ENCODE peak calls at places on chromosomes 2 and 18, in ten cellular contexts. One of them, this sample, is unnamed.

GRCh38 chr2:119282966-119283511 is 59.4 kb downstream of the STEAP3 start:
- DNase-seq in adrenal gland: peak
- DNase-seq in PC-3: peak
- DNase-seq in RWPE2: no peak
- DNase-seq in MM.1S: no peak
- DNase-seq in endothelial cell of umbilical vein: no peak
- DNase-seq in HCT116: no peak
- DNase-seq in GM12865: no peak
- DNase-seq in MCF 10A: peak
- DNase-seq in astrocyte: no peak
- DNase-seq in this sample: no peak

GRCh38 chr18:11004294-11004693 is 145.1 kb downstream of the PIEZO2 start:
- DNase-seq in MM.1S: no peak
- DNase-seq in RWPE2: no peak
- DNase-seq in GM12865: peak
- DNase-seq in endothelial cell of umbilical vein: no peak
- DNase-seq in PC-3: no peak
- DNase-seq in adrenal gland: no peak
- DNase-seq in HCT116: no peak
- DNase-seq in astrocyte: no peak
- DNase-seq in MCF 10A: peak
- DNase-seq in this sample: peak

GRCh38 chr18:9902832-9903231 is 11.0 kb upstream of the VAPA start:
- DNase-seq in adrenal gland: no peak
- DNase-seq in HCT116: no peak
- DNase-seq in astrocyte: no peak
- DNase-seq in PC-3: no peak
- DNase-seq in RWPE2: no peak
- DNase-seq in GM12865: no peak
- DNase-seq in endothelial cell of umbilical vein: no peak
- DNase-seq in MM.1S: no peak
- DNase-seq in MCF 10A: no peak
- DNase-seq in this sample: no peak

GRCh38 chr2:174336403-174337336 is 1.9 kb downstream of the SP9 start:
- DNase-seq in MCF 10A: peak
- DNase-seq in adrenal gland: no peak
- DNase-seq in astrocyte: no peak
- DNase-seq in endothelial cell of umbilical vein: peak
- DNase-seq in GM12865: peak
- DNase-seq in RWPE2: no peak
- DNase-seq in HCT116: peak
- DNase-seq in MM.1S: peak
- DNase-seq in PC-3: no peak
- DNase-seq in this sample: no peak

GRCh38 chr2:138485019-138485418 is 16.6 kb upstream of the SPOPL start:
- DNase-seq in endothelial cell of umbilical vein: no peak
- DNase-seq in RWPE2: no peak
- DNase-seq in HCT116: no peak
- DNase-seq in astrocyte: no peak
- DNase-seq in GM12865: no peak
- DNase-seq in MM.1S: no peak
- DNase-seq in adrenal gland: no peak
- DNase-seq in PC-3: peak
- DNase-seq in MCF 10A: peak
- DNase-seq in this sample: no peak

GRCh38 chr2:23531280-23531679 is 146.3 kb downstream of the KLHL29 start:
- DNase-seq in HCT116: no peak
- DNase-seq in PC-3: no peak
- DNase-seq in GM12865: no peak
- DNase-seq in endothelial cell of umbilical vein: no peak
- DNase-seq in MCF 10A: no peak
- DNase-seq in astrocyte: no peak
- DNase-seq in MM.1S: no peak
- DNase-seq in RWPE2: no peak
- DNase-seq in adrenal gland: no peak
- DNase-seq in this sample: no peak

GRCh38 chr2:115297056-115297455 is 854.6 kb downstream of the DPP10 start:
- DNase-seq in astrocyte: no peak
- DNase-seq in HCT116: no peak
- DNase-seq in MCF 10A: no peak
- DNase-seq in adrenal gland: no peak
- DNase-seq in endothelial cell of umbilical vein: no peak
- DNase-seq in GM12865: no peak
- DNase-seq in RWPE2: no peak
- DNase-seq in PC-3: no peak
- DNase-seq in MM.1S: no peak
- DNase-seq in this sample: no peak

GRCh38 chr2:167253025-167253424 is 364.7 kb downstream of the XIRP2 start:
- DNase-seq in astrocyte: peak
- DNase-seq in adrenal gland: no peak
- DNase-seq in GM12865: no peak
- DNase-seq in RWPE2: no peak
- DNase-seq in endothelial cell of umbilical vein: peak
- DNase-seq in HCT116: no peak
- DNase-seq in MM.1S: no peak
- DNase-seq in MCF 10A: no peak
- DNase-seq in PC-3: peak
- DNase-seq in this sample: peak

DNA sequence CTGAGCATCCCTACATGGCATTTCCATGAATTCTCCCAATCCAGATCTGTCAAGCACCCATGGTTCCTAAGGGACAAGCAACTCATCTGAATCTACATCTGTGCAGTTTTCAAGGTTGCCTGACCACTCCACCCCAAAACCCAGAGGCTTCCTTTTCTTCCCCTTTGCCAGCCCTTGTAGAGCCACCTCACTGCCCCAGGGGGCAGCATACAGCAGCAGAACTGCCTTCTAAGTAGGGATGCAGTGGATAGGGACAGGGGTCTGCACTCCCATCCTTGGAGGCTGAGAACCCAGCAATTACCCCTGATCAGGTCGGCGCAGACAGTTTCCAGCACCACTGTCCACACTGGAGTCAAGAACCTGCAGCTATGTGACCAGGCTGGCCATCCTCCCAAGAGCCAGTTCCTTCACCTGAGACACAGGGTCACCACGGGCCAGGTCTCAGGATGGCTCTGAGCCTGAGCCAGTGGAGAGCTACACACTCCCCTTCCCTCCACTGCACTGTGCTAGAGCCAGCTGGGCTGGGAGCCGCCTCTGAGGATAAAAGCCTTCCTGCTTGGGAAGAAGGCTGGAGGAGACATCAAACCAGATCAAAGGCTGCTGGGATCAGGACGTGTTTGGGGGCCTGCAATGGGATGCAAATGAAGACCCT is 283.1 kb downstream of the CELF4 start:
- DNase-seq in endothelial cell of umbilical vein: no peak
- DNase-seq in astrocyte: no peak
- DNase-seq in adrenal gland: no peak
- DNase-seq in RWPE2: no peak
- DNase-seq in PC-3: peak
- DNase-seq in HCT116: no peak
- DNase-seq in GM12865: peak
- DNase-seq in MM.1S: no peak
- DNase-seq in MCF 10A: no peak
- DNase-seq in this sample: no peak
- TF ChIP-seq CTCF in endothelial cell of umbilical vein: peak
- TF ChIP-seq CTCF in astrocyte: peak
- TF ChIP-seq CTCF in adrenal gland: no peak
- TF ChIP-seq CTCF in RWPE2: peak
- TF ChIP-seq CTCF in PC-3: peak
- TF ChIP-seq CTCF in HCT116: peak
- TF ChIP-seq CTCF in GM12865: peak
- TF ChIP-seq CTCF in MM.1S: peak
- TF ChIP-seq CTCF in MCF 10A: peak
- TF ChIP-seq CTCF in this sample: peak

DNA sequence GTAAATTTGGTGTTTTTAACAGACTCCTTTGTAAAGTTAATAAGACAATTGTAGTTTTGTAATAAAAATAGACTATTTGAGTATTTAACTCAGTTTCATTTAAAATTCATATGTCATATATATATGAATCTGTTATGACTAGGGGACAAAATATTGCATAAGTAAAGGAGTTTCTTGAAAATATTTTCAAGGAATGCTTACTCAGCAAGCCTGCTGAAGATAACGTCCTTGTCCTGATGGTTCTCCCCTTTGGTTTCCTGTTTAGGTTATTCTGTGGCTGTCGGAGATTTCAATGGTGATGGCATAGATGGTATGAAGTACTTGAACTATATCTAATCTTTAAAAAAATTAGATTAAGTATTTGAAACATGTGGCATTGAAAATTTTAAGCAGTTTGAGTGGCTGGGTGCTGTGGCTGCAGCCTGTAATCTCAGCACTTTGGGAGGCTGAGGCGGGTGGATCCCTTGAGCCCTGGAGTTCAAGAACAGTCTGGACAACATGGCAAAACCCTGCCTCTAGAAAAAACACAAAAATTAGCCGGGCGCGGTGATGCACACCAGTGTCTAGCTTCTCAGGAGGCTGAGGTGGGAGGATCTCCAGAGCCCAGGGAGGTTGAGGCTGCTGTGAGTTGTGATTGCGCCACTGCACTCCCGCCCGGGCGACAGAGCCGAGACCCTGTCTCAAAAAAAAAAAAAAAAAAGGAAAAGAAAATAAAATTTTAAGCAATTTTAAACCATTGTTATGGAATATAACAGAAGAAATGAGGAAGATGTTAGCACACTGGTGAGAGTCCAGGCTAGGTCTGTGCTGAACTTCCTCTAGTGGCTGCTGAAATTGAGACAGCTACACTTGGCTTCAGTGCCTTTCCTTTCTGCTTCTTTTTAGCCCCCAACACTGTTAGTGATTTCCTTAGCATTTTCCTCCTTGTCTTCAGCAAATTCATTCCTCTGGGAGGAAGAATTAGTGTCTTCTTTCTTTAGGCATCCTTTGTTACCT is 47.2 kb downstream of the ITGAV start:
- DNase-seq in MM.1S: no peak
- DNase-seq in endothelial cell of umbilical vein: no peak
- DNase-seq in astrocyte: no peak
- DNase-seq in HCT116: no peak
- DNase-seq in adrenal gland: no peak
- DNase-seq in GM12865: no peak
- DNase-seq in RWPE2: no peak
- DNase-seq in MCF 10A: no peak
- DNase-seq in PC-3: no peak
- DNase-seq in this sample: no peak
- TF ChIP-seq CTCF in MM.1S: no peak
- TF ChIP-seq CTCF in endothelial cell of umbilical vein: no peak
- TF ChIP-seq CTCF in astrocyte: no peak
- TF ChIP-seq CTCF in HCT116: no peak
- TF ChIP-seq CTCF in adrenal gland: no peak
- TF ChIP-seq CTCF in GM12865: no peak
- TF ChIP-seq CTCF in RWPE2: no peak
- TF ChIP-seq CTCF in MCF 10A: no peak
- TF ChIP-seq CTCF in PC-3: no peak
- TF ChIP-seq CTCF in this sample: no peak

GRCh38 chr2:196073521-196073920 is 4.9 kb upstream of the DNAH7 start:
- DNase-seq in MCF 10A: peak
- DNase-seq in astrocyte: no peak
- DNase-seq in endothelial cell of umbilical vein: no peak
- DNase-seq in HCT116: no peak
- DNase-seq in adrenal gland: no peak
- DNase-seq in GM12865: no peak
- DNase-seq in PC-3: no peak
- DNase-seq in MM.1S: no peak
- DNase-seq in RWPE2: no peak
- DNase-seq in this sample: no peak

GRCh38 chr2:196066794-196067382 is 1.7 kb downstream of the DNAH7 start:
- DNase-seq in RWPE2: no peak
- DNase-seq in MCF 10A: peak
- DNase-seq in endothelial cell of umbilical vein: peak
- DNase-seq in MM.1S: peak
- DNase-seq in PC-3: peak
- DNase-seq in astrocyte: peak
- DNase-seq in GM12865: peak
- DNase-seq in HCT116: peak
- DNase-seq in adrenal gland: no peak
- DNase-seq in this sample: no peak

GRCh38 chr2:196063773-196064172 is 4.9 kb downstream of the DNAH7 start:
- DNase-seq in HCT116: no peak
- DNase-seq in MCF 10A: no peak
- DNase-seq in endothelial cell of umbilical vein: no peak
- DNase-seq in adrenal gland: no peak
- DNase-seq in astrocyte: no peak
- DNase-seq in RWPE2: no peak
- DNase-seq in GM12865: no peak
- DNase-seq in PC-3: no peak
- DNase-seq in MM.1S: no peak
- DNase-seq in this sample: no peak

DNA sequence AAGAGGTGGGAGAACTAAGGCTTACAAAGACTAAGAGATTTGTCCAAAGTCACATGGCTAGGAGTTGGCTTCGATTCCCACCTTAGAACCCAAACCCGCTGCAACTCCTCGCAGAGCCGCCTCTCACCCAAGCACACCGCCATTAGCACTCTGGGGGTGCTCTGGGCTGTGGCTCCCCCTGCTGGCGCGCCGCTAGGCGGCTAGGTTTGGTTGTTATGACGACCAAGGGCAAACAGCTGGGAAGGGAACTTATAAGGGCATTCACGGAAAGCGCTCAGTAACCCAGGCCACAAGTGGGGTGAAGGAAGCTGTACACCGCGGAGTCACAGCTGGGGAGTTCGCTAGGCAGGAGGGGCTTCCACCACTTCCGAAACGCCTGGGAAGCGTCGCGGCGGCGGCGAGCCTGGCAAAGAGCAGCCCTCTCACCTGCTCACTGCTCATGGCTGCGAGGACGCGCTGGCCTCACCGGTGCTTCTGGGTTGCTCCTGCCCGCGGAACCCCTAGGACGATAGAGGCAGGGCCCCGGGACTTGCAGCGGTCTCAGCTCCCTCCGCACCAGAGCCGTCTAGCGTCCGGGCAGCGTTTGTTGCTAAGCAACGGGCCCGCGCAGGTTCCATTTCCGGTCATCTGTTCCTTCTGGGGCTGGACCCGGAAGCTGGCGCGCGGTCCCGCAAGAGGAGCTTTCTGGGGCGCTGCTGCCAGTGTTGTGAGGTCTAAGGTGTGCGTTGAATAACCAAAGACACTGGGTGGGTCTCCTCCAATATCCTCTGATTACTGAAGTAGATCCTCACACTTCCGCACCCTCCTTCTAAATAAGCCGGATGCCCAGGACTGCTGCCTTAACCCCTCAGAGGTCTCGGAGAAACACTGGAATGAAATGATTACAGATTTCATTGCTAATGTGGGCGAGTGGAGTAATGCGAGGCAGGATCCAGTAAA is at the start of gene DNAH7:
- DNase-seq in adrenal gland: peak
- DNase-seq in astrocyte: peak
- DNase-seq in RWPE2: peak
- DNase-seq in GM12865: peak
- DNase-seq in HCT116: peak
- DNase-seq in MCF 10A: peak
- DNase-seq in PC-3: peak
- DNase-seq in MM.1S: peak
- DNase-seq in endothelial cell of umbilical vein: peak
- DNase-seq in this sample: peak
- TF ChIP-seq CTCF in adrenal gland: peak
- TF ChIP-seq CTCF in astrocyte: peak
- TF ChIP-seq CTCF in RWPE2: peak
- TF ChIP-seq CTCF in GM12865: peak
- TF ChIP-seq CTCF in HCT116: peak
- TF ChIP-seq CTCF in MCF 10A: peak
- TF ChIP-seq CTCF in PC-3: peak
- TF ChIP-seq CTCF in MM.1S: peak
- TF ChIP-seq CTCF in endothelial cell of umbilical vein: peak
- TF ChIP-seq CTCF in this sample: peak

GRCh38 chr2:222797308-222797707 is 63.5 kb upstream of the ACSL3 start:
- DNase-seq in GM12865: no peak
- DNase-seq in HCT116: no peak
- DNase-seq in astrocyte: peak
- DNase-seq in MCF 10A: peak
- DNase-seq in PC-3: peak
- DNase-seq in MM.1S: no peak
- DNase-seq in RWPE2: no peak
- DNase-seq in endothelial cell of umbilical vein: peak
- DNase-seq in adrenal gland: no peak
- DNase-seq in this sample: no peak
- TF ChIP-seq CTCF in GM12865: peak
- TF ChIP-seq CTCF in HCT116: peak
- TF ChIP-seq CTCF in astrocyte: peak
- TF ChIP-seq CTCF in MCF 10A: peak
- TF ChIP-seq CTCF in PC-3: peak
- TF ChIP-seq CTCF in MM.1S: peak
- TF ChIP-seq CTCF in RWPE2: peak
- TF ChIP-seq CTCF in endothelial cell of umbilical vein: peak
- TF ChIP-seq CTCF in adrenal gland: peak
- TF ChIP-seq CTCF in this sample: peak

This sample was measured in foreskin keratinocyte.